ENCODE peak calls at places on chromosomes 1 and 21, in six cellular contexts. V is fibroblast of gingiva, Z is NCI-H345, E is GM23248, A is psoas muscle, K is kidney glomerular epithelial cell. N is an unnamed sample.

GRCh38 chr1:237141471-237141870 is 99.5 kb downstream of the RYR2 start:
- DNase-seq in V (no peak), Z (no peak), E (no peak), A (no peak), K (no peak), N (no peak)

GRCh38 chr1:231160851-231161710 is 777 bp upstream of the TRIM67 start:
- DNase-seq in V (no peak), Z (no peak), E (no peak), A (no peak), K (no peak), N (no peak)

GRCh38 chr1:42385283-42385682 is 4.7 kb downstream of the RIMKLA start:
- DNase-seq in V (peak; percentile 6), Z (no peak), E (peak; percentile 33), A (no peak), K (no peak), N (no peak)

GRCh38 chr21:43925096-43925481 is 60.1 kb downstream of the AGPAT3 start:
- DNase-seq in V (no peak), Z (no peak), E (no peak), A (no peak), K (no peak), N (no peak)

GRCh38 chr1:2031546-2032540 is 12.7 kb downstream of the GABRD start:
- DNase-seq in V (no peak), Z (no peak), E (no peak), A (no peak), K (no peak), N (no peak)

GRCh38 chr1:173853074-173853473 is 14.7 kb downstream of the GAS5 start:
- DNase-seq in V (peak; percentile 48), Z (no peak), E (peak; percentile 61), A (no peak), K (no peak), N (no peak)

GRCh38 chr1:12143631-12144155 is 23.1 kb upstream of the TNFRSF1B start:
- DNase-seq in V (peak; percentile 100), Z (no peak), E (peak; percentile 78), A (peak; percentile 88), K (no peak), N (peak; percentile 88)

GRCh38 chr1:64745181-64745985 is 508 bp downstream of the RAVER2 start:
- DNase-seq in V (peak; percentile 47), Z (peak; percentile 55), E (peak; percentile 60), A (peak; percentile 14), K (no peak), N (peak; percentile 22)

GRCh38 chr21:31347435-31348032 is 3.5 kb upstream of the TIAM1 start:
- DNase-seq in V (peak; percentile 22), Z (peak; percentile 49), E (peak; percentile 47), A (no peak), K (peak; percentile 31), N (no peak)

GRCh38 chr1:101996830-101997485 is at the start of gene OLFM3:
- DNase-seq in V (no peak), Z (peak; percentile 72), E (peak; percentile 21), A (no peak), K (no peak), N (no peak)

GRCh38 chr21:39671986-39672385 is 59.2 kb downstream of the B3GALT5 start:
- DNase-seq in V (no peak), Z (no peak), E (no peak), A (no peak), K (no peak), N (no peak)

GRCh38 chr1:71979947-71980346 is 302.4 kb downstream of the NEGR1 start:
- DNase-seq in V (no peak), Z (no peak), E (no peak), A (no peak), K (no peak), N (no peak)

N was measured in left cardiac atrium.